ENCODE peak calls at places on chromosomes 13 and 19, in nine cellular contexts. L, H, A, G, R, W, S, D and K are unnamed samples.

GRCh38 chr19:7869910-7870511 is 4.2 kb downstream of the PRR36 start:
- DNase-seq in L (no peak), H (no peak), A (no peak), G (no peak), R (no peak), W (peak; percentile 35), S (no peak), D (peak; percentile 82), K (peak; percentile 67)

GRCh38 chr13:28684257-28684656 is 25.3 kb downstream of the POMP start:
- DNase-seq in L (no peak), H (no peak), A (no peak), G (no peak), R (no peak), W (no peak), S (no peak), D (peak; percentile 93), K (no peak)

GRCh38 chr19:46369817-46370216 is 22.9 kb downstream of the PPP5C start:
- DNase-seq in L (peak; percentile 57), H (no peak), A (no peak), G (no peak), R (no peak), W (no peak), S (no peak), D (no peak), K (no peak)

GRCh38 chr13:22169473-22169872 is 498.6 kb downstream of the FGF9 start:
- DNase-seq in L (no peak), H (no peak), A (no peak), G (no peak), R (no peak), W (no peak), S (no peak), D (peak; percentile 84), K (no peak)

GRCh38 chr19:51807111-51807701 is 12.2 kb downstream of the FPR3 start:
- DNase-seq in L (no peak), H (no peak), A (no peak), G (no peak), R (no peak), W (no peak), S (no peak), D (peak; percentile 98), K (no peak)

GRCh38 chr19:10091370-10091687 is 5.2 kb downstream of the SHFL start:
- DNase-seq in L (no peak), H (no peak), A (no peak), G (no peak), R (no peak), W (no peak), S (no peak), D (no peak), K (no peak)

GRCh38 chr19:7618771-7619510 is 10.4 kb downstream of the XAB2 start:
- DNase-seq in L (peak; percentile 83), H (no peak), A (no peak), G (no peak), R (no peak), W (no peak), S (no peak), D (no peak), K (no peak)

GRCh38 chr13:29886446-29886845 is 36.0 kb upstream of the UBL3 start:
- DNase-seq in L (no peak), H (no peak), A (no peak), G (no peak), R (no peak), W (no peak), S (no peak), D (no peak), K (no peak)

GRCh38 chr13:99648905-99649304 is 147.6 kb downstream of the TM9SF2 start:
- DNase-seq in L (no peak), H (no peak), A (no peak), G (no peak), R (no peak), W (no peak), S (no peak), D (no peak), K (peak; percentile 56)

GRCh38 chr19:6068711-6069110 is 41.6 kb downstream of the RFX2 start:
- DNase-seq in L (no peak), H (no peak), A (peak; percentile 61), G (no peak), R (no peak), W (no peak), S (no peak), D (no peak), K (no peak)

GRCh38 chr19:23049256-23049655 is 46.3 kb upstream of the ZNF728 start:
- DNase-seq in L (no peak), H (no peak), A (no peak), G (no peak), R (no peak), W (no peak), S (no peak), D (no peak), K (no peak)

GRCh38 chr13:45086484-45086883 is 33.8 kb upstream of the GTF2F2 start:
- DNase-seq in L (no peak), H (no peak), A (no peak), G (no peak), R (no peak), W (no peak), S (peak; percentile 62), D (no peak), K (no peak)

GRCh38 chr13:114298866-114299265 is 15.4 kb upstream of the CHAMP1 start:
- DNase-seq in L (no peak), H (no peak), A (no peak), G (peak; percentile 49), R (no peak), W (no peak), S (no peak), D (no peak), K (no peak)

GRCh38 chr19:35143818-35144217 is 763 bp downstream of the FXYD7 start:
- DNase-seq in L (no peak), H (no peak), A (no peak), G (no peak), R (no peak), W (no peak), S (no peak), D (no peak), K (no peak)

GRCh38 chr13:48448963-48449614 is 36.2 kb upstream of the LPAR6 start:
- DNase-seq in L (no peak), H (peak; percentile 47), A (no peak), G (peak; percentile 40), R (no peak), W (no peak), S (no peak), D (no peak), K (no peak)

GRCh38 chr19:50912727-50913716 is 1.8 kb upstream of the KLK4 start:
- DNase-seq in L (no peak), H (no peak), A (no peak), G (no peak), R (no peak), W (no peak), S (no peak), D (no peak), K (no peak)

GRCh38 chr13:19864339-19865309 is 1.2 kb upstream of the ZMYM5 start:
- DNase-seq in L (peak; percentile 61), H (peak; percentile 74), A (peak; percentile 86), G (no peak), R (peak; percentile 67), W (peak; percentile 68), S (no peak), D (peak; percentile 86), K (peak; percentile 74)

GRCh38 chr19:38190793-38191192 is 33.2 kb downstream of the DPF1 start:
- DNase-seq in L (no peak), H (no peak), A (no peak), G (no peak), R (no peak), W (no peak), S (no peak), D (no peak), K (no peak)

GRCh38 chr13:53242015-53242414 is 213.4 kb downstream of the OLFM4 start:
- DNase-seq in L (no peak), H (no peak), A (no peak), G (no peak), R (no peak), W (no peak), S (no peak), D (no peak), K (no peak)

GRCh38 chr13:84994582-84994981 is 804.6 kb downstream of the SLITRK6 start:
- DNase-seq in L (no peak), H (no peak), A (no peak), G (no peak), R (no peak), W (no peak), S (no peak), D (no peak), K (peak; percentile 6)

GRCh38 chr19:1503089-1503924 is 9.5 kb downstream of the ADAMTSL5 start:
- DNase-seq in L (peak; percentile 47), H (peak; percentile 30), A (peak; percentile 72), G (no peak), R (peak; percentile 30), W (peak; percentile 46), S (no peak), D (peak; percentile 73), K (peak; percentile 32)

GRCh38 chr13:75091707-75092106 is 390.3 kb downstream of the TBC1D4 start:
- DNase-seq in L (no peak), H (no peak), A (no peak), G (no peak), R (no peak), W (no peak), S (no peak), D (peak; percentile 40), K (no peak)